ENCODE peak calls at places on chromosomes 7 and 10, in six cellular contexts. U is IMR-90, S is heart left ventricle, W is ovary, K is A549, J is HCT116. M is an unnamed sample.

GRCh38 chr10:106925187-106925586 is 239.3 kb downstream of the SORCS1 start:
- DNase-seq in U (no peak), K (no peak), W (no peak), S (no peak), J (no peak), M (no peak)

GRCh38 chr10:49488056-49488455 is 50.9 kb downstream of the ERCC6 start:
- DNase-seq in U (no peak), J (no peak), S (no peak), K (no peak), W (no peak), M (no peak)

GRCh38 chr7:7719235-7719634 is 828 bp upstream of the RPA3 start:
- DNase-seq in J (peak; percentile 26), S (no peak), W (no peak), K (peak; percentile 35), U (peak; percentile 99), M (no peak)

GRCh38 chr7:95411666-95412065 is 15.5 kb upstream of the PON3 start:
- DNase-seq in U (no peak), S (no peak), J (no peak), W (no peak), K (no peak), M (no peak)

GRCh38 chr10:37478381-37478780 is 353.0 kb downstream of the ANKRD30A start:
- DNase-seq in K (no peak), S (no peak), U (no peak), W (no peak), J (no peak), M (no peak)

GRCh38 chr10:91643700-91644099 is 10.8 kb upstream of the PPP1R3C start:
- DNase-seq in J (no peak), K (peak; percentile 66), S (no peak), U (no peak), W (no peak), M (no peak)

GRCh38 chr7:30321992-30322637 is 37.7 kb downstream of the ZNRF2 start:
- DNase-seq in U (no peak), S (no peak), K (no peak), W (peak; percentile 22), J (no peak), M (no peak)

GRCh38 chr10:35058134-35058533 is 32.0 kb downstream of the CUL2 start:
- DNase-seq in U (peak; percentile 94), J (no peak), K (peak; percentile 57), S (no peak), W (no peak), M (no peak)

GRCh38 chr10:132520147-132520811 is 17.3 kb upstream of the INPP5A start:
- DNase-seq in W (peak; percentile 71), K (no peak), U (peak; percentile 57), J (no peak), S (peak; percentile 56), M (peak; percentile 66)

GRCh38 chr7:116354171-116354545 is 143.8 kb downstream of the TES start:
- DNase-seq in J (no peak), W (peak; percentile 59), K (peak; percentile 26), U (peak; percentile 92), S (no peak), M (peak; percentile 46)

GRCh38 chr10:73168486-73168844 is 546 bp downstream of the FAM149B1 start:
- DNase-seq in J (no peak), U (no peak), S (no peak), W (no peak), K (peak; percentile 62), M (no peak)

GRCh38 chr10:71434760-71435394 is 38.2 kb downstream of the CDH23 start:
- DNase-seq in U (no peak), S (no peak), W (no peak), J (no peak), K (no peak), M (no peak)

GRCh38 chr10:98536551-98536950 is 89.8 kb upstream of the HPS1 start:
- DNase-seq in W (no peak), J (no peak), S (no peak), U (peak; percentile 3), K (peak; percentile 64), M (no peak)

GRCh38 chr7:116809636-116810266 is 52.6 kb upstream of the CAPZA2 start:
- DNase-seq in K (peak; percentile 79), U (peak; percentile 77), W (no peak), J (peak; percentile 67), S (no peak), M (peak; percentile 17)

GRCh38 chr10:102835007-102835482 is 2.2 kb downstream of the CYP17A1 start:
- DNase-seq in J (peak; percentile 77), U (peak; percentile 71), S (peak; percentile 73), W (peak; percentile 83), K (peak; percentile 78), M (peak; percentile 87)

GRCh38 chr10:99917963-99918825 is 91.6 kb downstream of the DNMBP start:
- DNase-seq in U (peak; percentile 59), S (no peak), K (peak; percentile 56), J (no peak), W (peak; percentile 64), M (peak; percentile 54)

GRCh38 chr10:89738551-89739209 is 37.3 kb downstream of the KIF20B start:
- DNase-seq in W (no peak), J (no peak), S (no peak), K (no peak), U (no peak), M (no peak)

GRCh38 chr7:100352984-100353684 is 4.8 kb upstream of the PILRB start:
- DNase-seq in U (no peak), W (no peak), S (no peak), J (no peak), K (no peak), M (no peak)

GRCh38 chr7:76396039-76396732 is 13.3 kb downstream of the SSC4D start:
- DNase-seq in K (peak; percentile 60), J (no peak), S (no peak), W (no peak), U (no peak), M (no peak)

GRCh38 chr10:4243651-4244050 is 458.6 kb upstream of the KLF6 start:
- DNase-seq in J (peak; percentile 61), K (peak; percentile 61), W (peak; percentile 34), S (no peak), U (peak; percentile 100), M (no peak)

GRCh38 chr10:74026428-74026979 is 28.6 kb downstream of the VCL start:
- DNase-seq in K (no peak), W (no peak), S (no peak), J (no peak), U (no peak), M (no peak)

GRCh38 chr10:70779088-70779487 is 6.1 kb downstream of the TBATA start:
- DNase-seq in S (peak; percentile 44), J (no peak), K (no peak), U (no peak), W (no peak), M (peak; percentile 17)

GRCh38 chr10:88138319-88138848 is 275.0 kb downstream of the PTEN start:
- DNase-seq in S (no peak), U (no peak), K (no peak), W (no peak), J (no peak), M (no peak)

GRCh38 chr7:143288836-143289235 is 685 bp downstream of the CASP2 start:
- DNase-seq in U (peak; percentile 18), S (no peak), K (no peak), W (no peak), J (no peak), M (no peak)

GRCh38 chr7:12714436-12714737 is 27.0 kb downstream of the ARL4A start:
- DNase-seq in U (no peak), W (no peak), K (no peak), S (no peak), J (no peak), M (no peak)

GRCh38 chr7:111159426-111159825 is 68.5 kb downstream of the LRRN3 start:
- DNase-seq in U (peak; percentile 69), W (no peak), S (no peak), K (no peak), J (no peak), M (no peak)

GRCh38 chr7:128940494-128941322 is 3.0 kb downstream of the IRF5 start:
- DNase-seq in U (no peak), K (no peak), S (peak; percentile 85), J (no peak), W (no peak), M (no peak)

GRCh38 chr10:32189400-32190084 is 133.3 kb upstream of the KIF5B start:
- DNase-seq in S (no peak), J (peak; percentile 18), K (peak; percentile 70), U (peak; percentile 35), W (no peak), M (no peak)

GRCh38 chr10:47111329-47111862 is 188.6 kb upstream of the GDF10 start:
- DNase-seq in J (no peak), S (no peak), U (no peak), W (no peak), K (no peak), M (no peak)

GRCh38 chr7:73831656-73832579 is 1.1 kb downstream of the CLDN4 start:
- DNase-seq in U (no peak), W (no peak), J (peak; percentile 77), K (no peak), S (peak; percentile 55), M (peak; percentile 39)
- H3K27ac ChIP-seq in U (no peak overlapping the region), W (no peak overlapping the region), J (peak overlapping the region; percentile 96), K (peak overlapping the region; percentile 86), S (no peak overlapping the region), M (no peak overlapping the region)

GRCh38 chr7:2403014-2403717 is at the start of gene CHST12:
- DNase-seq in W (peak; percentile 96), U (peak; percentile 90), S (peak; percentile 97), K (peak; percentile 93), J (peak; percentile 74), M (peak; percentile 97)
- H3K4me1 ChIP-seq in W (peaks cover 8% of the 10 kb centered on the region), U (peaks cover 9% of the 10 kb centered on the region), S (peaks cover 74% of the 10 kb centered on the region), K (peaks cover 24% of the 10 kb centered on the region), J (peaks cover 39% of the 10 kb centered on the region), M (peaks cover 47% of the 10 kb centered on the region)

GRCh38 chr7:112416127-112416526 is 34.1 kb upstream of the IFRD1 start:
- DNase-seq in K (no peak), W (no peak), U (peak; percentile 47), J (no peak), S (no peak), M (no peak)

GRCh38 chr7:112407261-112407660 is 43.0 kb upstream of the IFRD1 start:
- DNase-seq in U (no peak), K (no peak), J (no peak), S (no peak), W (no peak), M (no peak)

GRCh38 chr7:112414855-112415490 is 35.3 kb upstream of the IFRD1 start:
- DNase-seq in W (no peak), U (peak; percentile 38), K (peak; percentile 61), J (peak; percentile 36), S (no peak), M (no peak)

GRCh38 chr7:112410087-112410486 is 40.2 kb upstream of the IFRD1 start:
- DNase-seq in J (no peak), W (no peak), S (no peak), K (no peak), U (peak; percentile 66), M (no peak)

GRCh38 chr7:112411186-112411795 is 39.0 kb upstream of the IFRD1 start:
- DNase-seq in K (peak; percentile 51), S (no peak), U (peak; percentile 62), W (peak; percentile 39), J (no peak), M (peak; percentile 57)
- TF ChIP-seq POLR2A in K (no peak), S (no peak), U (no peak), W (no peak), J (no peak), M (no peak)

DNA sequence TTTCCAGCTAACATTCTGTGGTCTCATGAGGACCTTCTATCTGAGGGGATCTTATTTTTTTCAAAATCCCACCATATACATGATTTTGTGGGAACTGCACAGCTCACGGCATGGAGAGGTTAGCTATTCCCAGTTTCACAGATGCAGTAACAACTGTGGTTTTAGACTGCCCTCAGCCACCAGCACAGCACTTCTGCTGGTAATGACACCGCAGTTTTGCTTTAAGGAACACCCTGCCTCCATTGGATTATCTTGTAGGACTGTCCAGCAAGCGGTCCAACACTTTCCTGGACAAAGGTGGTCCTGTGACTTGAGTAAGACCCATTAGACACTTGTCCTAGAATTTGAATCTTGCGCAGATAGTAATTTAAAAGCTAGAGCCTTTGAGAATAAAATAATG is 65.3 kb upstream of the SMNDC1 start:
- DNase-seq in K (no peak), W (no peak), U (no peak), S (no peak), J (no peak), M (no peak)
- H3K27ac ChIP-seq in K (peak overlapping the region; percentile 56), W (no peak overlapping the region), U (no peak overlapping the region), S (no peak overlapping the region), J (no peak overlapping the region), M (no peak overlapping the region)

M was measured in testis.